ENCODE peak calls at places on chromosomes 2 and 18, in five cellular contexts. S is A549, R is brain microvascular endothelial cell, G is HCT116, Q is ovary. W is an unnamed sample.

GRCh38 chr2:241354668-241355658 is 1.1 kb upstream of the FARP2 start:
- DNase-seq in S (peak), R (peak), G (peak), Q (peak), W (peak)

GRCh38 chr18:4403836-4404235 is 51.3 kb downstream of the DLGAP1 start:
- DNase-seq in S (no peak), R (no peak), G (no peak), Q (no peak), W (no peak)

GRCh38 chr2:38523728-38524437 is 78.8 kb downstream of the HNRNPLL start:
- DNase-seq in S (no peak), R (no peak), G (no peak), Q (no peak), W (no peak)

GRCh38 chr2:207311316-207312005 is 145.7 kb upstream of the KLF7 start:
- DNase-seq in S (peak), R (peak), G (peak), Q (no peak), W (peak)

GRCh38 chr18:9738266-9738969 is 30.3 kb downstream of the RAB31 start:
- DNase-seq in S (no peak), R (no peak), G (no peak), Q (no peak), W (no peak)

GRCh38 chr2:203892207-203892606 is 24.6 kb downstream of the CTLA4 start:
- DNase-seq in S (no peak), R (no peak), G (no peak), Q (no peak), W (no peak)

GRCh38 chr2:230759481-230760191 is 47.0 kb downstream of the CAB39 start:
- DNase-seq in S (no peak), R (no peak), G (no peak), Q (no peak), W (no peak)

GRCh38 chr18:75066936-75067335 is 142.0 kb downstream of the PTGR3 start:
- DNase-seq in S (no peak), R (no peak), G (no peak), Q (no peak), W (no peak)

GRCh38 chr18:28365406-28365805 is 188.5 kb upstream of the CDH2 start:
- DNase-seq in S (no peak), R (peak), G (no peak), Q (no peak), W (peak)

GRCh38 chr18:78764544-78764943 is 215.1 kb upstream of the SALL3 start:
- DNase-seq in S (no peak), R (no peak), G (no peak), Q (no peak), W (no peak)

GRCh38 chr2:26580151-26580550 is 61.0 kb downstream of the CIB4 start:
- DNase-seq in S (no peak), R (no peak), G (no peak), Q (no peak), W (no peak)

GRCh38 chr2:24231461-24231881 is 56.6 kb downstream of the FAM228A start:
- DNase-seq in S (no peak), R (peak), G (no peak), Q (no peak), W (no peak)

GRCh38 chr18:35635171-35635570 is 53.6 kb downstream of the GALNT1 start:
- DNase-seq in S (no peak), R (no peak), G (no peak), Q (no peak), W (peak)

GRCh38 chr2:72233211-72233610 is 85.5 kb upstream of the CYP26B1 start:
- DNase-seq in S (no peak), R (no peak), G (no peak), Q (no peak), W (no peak)

GRCh38 chr18:73478191-73478590 is 610.4 kb upstream of the NETO1 start:
- DNase-seq in S (no peak), R (no peak), G (no peak), Q (no peak), W (no peak)

GRCh38 chr18:54296017-54296416 is 26.7 kb downstream of the POLI start:
- DNase-seq in S (no peak), R (no peak), G (no peak), Q (no peak), W (no peak)

GRCh38 chr2:190359896-190360376 is 16.5 kb downstream of the INPP1 start:
- DNase-seq in S (no peak), R (peak), G (no peak), Q (peak), W (no peak)

GRCh38 chr2:150462772-150463171 is 24.7 kb downstream of the RND3 start:
- DNase-seq in S (no peak), R (no peak), G (no peak), Q (no peak), W (no peak)

DNA sequence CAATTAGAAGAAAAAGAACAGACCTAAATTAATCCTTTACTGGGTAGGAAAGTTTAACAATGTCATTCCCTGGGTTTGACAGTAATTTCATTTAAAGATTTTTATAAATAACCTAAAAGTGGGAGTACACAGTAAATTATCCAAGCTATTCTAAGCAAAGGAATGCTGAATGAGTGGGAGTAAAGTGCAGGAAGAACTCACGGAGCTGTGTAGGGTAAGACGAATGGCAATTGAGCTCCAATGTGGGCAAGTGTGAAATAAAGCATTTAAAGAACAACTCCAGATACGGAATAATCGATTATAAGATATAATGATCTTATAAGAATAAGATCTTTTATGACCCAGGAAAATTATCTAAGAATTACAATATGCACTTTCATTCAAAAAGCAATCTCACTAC is 93.2 kb downstream of the LRRTM4 start:
- DNase-seq in S (no peak), R (no peak), G (no peak), Q (no peak), W (no peak)
- H3K27ac ChIP-seq in S (no peak), R (no peak), G (no peak), Q (no peak), W (no peak)

DNA sequence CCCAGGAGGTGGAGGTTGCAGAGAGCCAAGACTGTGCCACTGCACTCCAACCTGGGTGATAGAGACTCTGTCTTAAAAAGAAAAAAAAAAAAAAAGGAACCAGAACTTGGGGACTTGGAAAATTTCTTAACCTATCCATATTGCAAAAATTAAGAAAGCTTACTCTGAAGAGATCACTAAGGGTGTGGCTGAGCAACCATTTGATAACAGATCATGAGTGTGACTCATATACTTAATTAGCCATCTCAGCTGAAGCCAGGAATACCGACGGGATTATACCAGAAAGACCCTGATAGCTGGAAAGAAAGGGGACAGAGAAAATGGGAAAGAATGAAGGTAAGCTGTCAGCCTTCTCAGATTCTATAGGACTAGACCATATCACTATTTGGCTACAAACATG is 7.1 kb upstream of the ADD2 start:
- DNase-seq in S (no peak), R (no peak), G (no peak), Q (no peak), W (no peak)
- H3K27ac ChIP-seq in S (no peak), R (no peak), G (no peak), Q (no peak), W (no peak)

GRCh38 chr2:201909961-201910361 is 103.6 kb downstream of the CDK15 start:
- DNase-seq in S (no peak), R (peak), G (no peak), Q (no peak), W (no peak)
- H3K27ac ChIP-seq in S (peak), R (peak), G (no peak), Q (no peak), W (no peak)

GRCh38 chr2:236833501-236834186 is 252.0 kb upstream of the COPS8 start:
- DNase-seq in S (no peak), R (peak), G (no peak), Q (no peak), W (peak)

GRCh38 chr2:236828820-236829219 is 256.9 kb upstream of the COPS8 start:
- DNase-seq in S (no peak), R (no peak), G (no peak), Q (no peak), W (no peak)

GRCh38 chr2:236828002-236828401 is 257.7 kb upstream of the COPS8 start:
- DNase-seq in S (no peak), R (no peak), G (no peak), Q (no peak), W (peak)

GRCh38 chr2:236831698-236832097 is 254.0 kb upstream of the COPS8 start:
- DNase-seq in S (no peak), R (no peak), G (no peak), Q (no peak), W (no peak)

GRCh38 chr2:236830931-236831330 is 254.8 kb upstream of the COPS8 start:
- DNase-seq in S (no peak), R (no peak), G (no peak), Q (no peak), W (no peak)
- H3K27ac ChIP-seq in S (no peak), R (no peak), G (no peak), Q (no peak), W (no peak)

GRCh38 chr2:117942551-117942950 is 71.3 kb downstream of the CCDC93 start:
- DNase-seq in S (no peak), R (no peak), G (no peak), Q (no peak), W (no peak)
- H3K27ac ChIP-seq in S (no peak), R (no peak), G (no peak), Q (no peak), W (no peak)

GRCh38 chr2:10432315-10433181 is 15.6 kb downstream of the ODC1 start:
- DNase-seq in S (no peak), R (no peak), G (no peak), Q (no peak), W (no peak)
- H3K27ac ChIP-seq in S (peak), R (no peak), G (peak), Q (no peak), W (no peak)

DNA sequence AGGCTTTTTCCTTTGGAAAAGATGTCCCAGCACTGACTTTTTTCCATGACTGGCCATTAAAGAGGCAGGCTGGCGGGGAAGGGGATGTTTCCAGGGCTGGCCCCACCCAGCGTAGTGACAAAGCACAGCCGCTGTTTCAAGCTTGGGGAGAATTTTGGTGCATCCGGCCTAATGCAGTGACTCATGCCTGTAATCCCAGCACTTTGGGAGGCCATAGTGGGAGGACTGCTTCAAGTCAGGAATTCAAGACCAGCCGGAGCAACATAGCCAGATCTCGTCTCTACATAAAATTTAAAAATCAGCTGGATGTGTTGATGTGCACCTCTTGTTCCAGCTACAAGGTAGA is 78.0 kb upstream of the SH3BP4 start:
- DNase-seq in S (peak), R (peak), G (no peak), Q (no peak), W (no peak)
- H3K27ac ChIP-seq in S (peak), R (peak), G (peak), Q (no peak), W (no peak)

DNA sequence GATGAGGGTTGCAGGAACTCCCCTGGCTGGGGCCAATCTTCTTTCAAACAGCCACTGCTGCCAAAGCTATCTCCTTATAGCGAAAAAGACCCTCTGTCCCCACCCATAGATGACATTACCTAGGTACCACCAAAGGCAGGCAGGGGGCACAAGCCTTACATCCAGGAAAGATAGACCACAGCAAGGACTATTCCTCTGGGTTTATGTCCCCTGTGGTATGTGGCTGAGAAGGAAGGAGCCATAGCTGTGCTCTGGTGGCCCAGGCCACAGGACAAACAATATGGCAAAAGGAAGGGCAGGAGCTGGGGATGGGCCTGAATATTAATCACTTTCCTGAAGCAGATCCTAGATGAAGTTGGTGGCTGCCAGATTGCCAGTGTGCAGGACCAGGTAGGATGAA is 214.5 kb downstream of the TTC32 start:
- DNase-seq in S (no peak), R (no peak), G (no peak), Q (no peak), W (no peak)
- H3K27ac ChIP-seq in S (no peak), R (no peak), G (no peak), Q (no peak), W (no peak)

GRCh38 chr18:23871410-23871809 is 143.1 kb upstream of the TTC39C start:
- DNase-seq in S (peak), R (peak), G (no peak), Q (no peak), W (peak)

GRCh38 chr18:23876496-23876895 is 138.1 kb upstream of the TTC39C start:
- DNase-seq in S (no peak), R (no peak), G (no peak), Q (no peak), W (no peak)

GRCh38 chr18:23875966-23876365 is 138.6 kb upstream of the TTC39C start:
- DNase-seq in S (no peak), R (no peak), G (no peak), Q (no peak), W (no peak)

GRCh38 chr18:23870963-23871362 is 143.6 kb upstream of the TTC39C start:
- DNase-seq in S (no peak), R (no peak), G (no peak), Q (no peak), W (no peak)

GRCh38 chr18:23872701-23873550 is 141.6 kb upstream of the TTC39C start:
- DNase-seq in S (no peak), R (no peak), G (peak), Q (no peak), W (peak)
- H3K27ac ChIP-seq in S (no peak), R (no peak), G (peak), Q (no peak), W (peak)

GRCh38 chr2:120599064-120599463 is 136.6 kb upstream of the GLI2 start:
- DNase-seq in S (no peak), R (no peak), G (no peak), Q (no peak), W (no peak)

GRCh38 chr2:120598416-120598815 is 137.3 kb upstream of the GLI2 start:
- DNase-seq in S (no peak), R (no peak), G (no peak), Q (no peak), W (no peak)

GRCh38 chr2:120596191-120596781 is 139.4 kb upstream of the GLI2 start:
- DNase-seq in S (no peak), R (no peak), G (no peak), Q (no peak), W (no peak)

GRCh38 chr2:120596990-120597594 is 138.6 kb upstream of the GLI2 start:
- DNase-seq in S (no peak), R (peak), G (no peak), Q (peak), W (no peak)

GRCh38 chr2:120597595-120598193 is 138.0 kb upstream of the GLI2 start:
- DNase-seq in S (no peak), R (no peak), G (no peak), Q (no peak), W (no peak)
- H3K27ac ChIP-seq in S (no peak), R (peak), G (no peak), Q (peak), W (no peak)